ENCODE peak calls at places on chromosomes 7 and 10, in eight cellular contexts. One of them, this sample, is unnamed.

GRCh38 chr10:131024259-131025131 is 287.0 kb downstream of the TCERG1L start:
- DNase-seq in pancreas: no peak
- DNase-seq in prostate gland: no peak
- DNase-seq in Peyer's patch: no peak
- DNase-seq in IMR-90: no peak
- DNase-seq in mucosa of descending colon: no peak
- DNase-seq in suprapubic skin: peak; percentile 20
- DNase-seq in OCI-LY7: no peak
- DNase-seq in this sample: peak; percentile 39

GRCh38 chr7:42035205-42035604 is 201.8 kb downstream of the GLI3 start:
- DNase-seq in pancreas: no peak
- DNase-seq in prostate gland: no peak
- DNase-seq in Peyer's patch: no peak
- DNase-seq in IMR-90: peak; percentile 7
- DNase-seq in mucosa of descending colon: no peak
- DNase-seq in suprapubic skin: no peak
- DNase-seq in OCI-LY7: no peak
- DNase-seq in this sample: no peak

GRCh38 chr10:14757996-14758395 is 16.7 kb downstream of the FAM107B start:
- DNase-seq in pancreas: no peak
- DNase-seq in prostate gland: no peak
- DNase-seq in Peyer's patch: no peak
- DNase-seq in IMR-90: no peak
- DNase-seq in mucosa of descending colon: no peak
- DNase-seq in suprapubic skin: no peak
- DNase-seq in OCI-LY7: no peak
- DNase-seq in this sample: no peak

GRCh38 chr7:82167568-82168314 is 275.8 kb downstream of the CACNA2D1 start:
- DNase-seq in pancreas: no peak
- DNase-seq in prostate gland: no peak
- DNase-seq in Peyer's patch: no peak
- DNase-seq in IMR-90: no peak
- DNase-seq in mucosa of descending colon: no peak
- DNase-seq in suprapubic skin: no peak
- DNase-seq in OCI-LY7: no peak
- DNase-seq in this sample: no peak

GRCh38 chr7:157522954-157523353 is 186.2 kb downstream of the DNAJB6 start:
- DNase-seq in pancreas: no peak
- DNase-seq in prostate gland: no peak
- DNase-seq in Peyer's patch: no peak
- DNase-seq in IMR-90: no peak
- DNase-seq in mucosa of descending colon: peak; percentile 32
- DNase-seq in suprapubic skin: no peak
- DNase-seq in OCI-LY7: no peak
- DNase-seq in this sample: peak; percentile 47

GRCh38 chr10:35643151-35643975 is 1.3 kb upstream of the FZD8 start:
- DNase-seq in pancreas: peak; percentile 50
- DNase-seq in prostate gland: peak; percentile 44
- DNase-seq in Peyer's patch: peak; percentile 31
- DNase-seq in IMR-90: peak; percentile 66
- DNase-seq in mucosa of descending colon: peak; percentile 75
- DNase-seq in suprapubic skin: peak; percentile 74
- DNase-seq in OCI-LY7: no peak
- DNase-seq in this sample: peak; percentile 88

GRCh38 chr7:66837007-66837406 is 84.0 kb upstream of the TMEM248 start:
- DNase-seq in pancreas: no peak
- DNase-seq in prostate gland: no peak
- DNase-seq in Peyer's patch: no peak
- DNase-seq in IMR-90: peak; percentile 34
- DNase-seq in mucosa of descending colon: no peak
- DNase-seq in suprapubic skin: no peak
- DNase-seq in OCI-LY7: peak; percentile 53
- DNase-seq in this sample: peak; percentile 53

GRCh38 chr10:82150123-82150900 is 275.3 kb downstream of the NRG3 start:
- DNase-seq in pancreas: no peak
- DNase-seq in prostate gland: no peak
- DNase-seq in Peyer's patch: no peak
- DNase-seq in IMR-90: no peak
- DNase-seq in mucosa of descending colon: no peak
- DNase-seq in suprapubic skin: no peak
- DNase-seq in OCI-LY7: peak; percentile 74
- DNase-seq in this sample: peak; percentile 72

GRCh38 chr10:69367469-69367868 is 49.2 kb downstream of the TACR2 start:
- DNase-seq in pancreas: no peak
- DNase-seq in prostate gland: no peak
- DNase-seq in Peyer's patch: no peak
- DNase-seq in IMR-90: no peak
- DNase-seq in mucosa of descending colon: no peak
- DNase-seq in suprapubic skin: no peak
- DNase-seq in OCI-LY7: no peak
- DNase-seq in this sample: no peak

GRCh38 chr7:78326189-78326588 is 527.6 kb downstream of the PHTF2 start:
- DNase-seq in pancreas: no peak
- DNase-seq in prostate gland: no peak
- DNase-seq in Peyer's patch: no peak
- DNase-seq in IMR-90: peak; percentile 60
- DNase-seq in mucosa of descending colon: no peak
- DNase-seq in suprapubic skin: no peak
- DNase-seq in OCI-LY7: no peak
- DNase-seq in this sample: no peak

GRCh38 chr10:111475720-111476119 is 398.9 kb downstream of the ADRA2A start:
- DNase-seq in pancreas: no peak
- DNase-seq in prostate gland: no peak
- DNase-seq in Peyer's patch: no peak
- DNase-seq in IMR-90: no peak
- DNase-seq in mucosa of descending colon: no peak
- DNase-seq in suprapubic skin: no peak
- DNase-seq in OCI-LY7: no peak
- DNase-seq in this sample: no peak

GRCh38 chr7:135748770-135749169 is at the start of gene FAM180A:
- DNase-seq in pancreas: no peak
- DNase-seq in prostate gland: peak; percentile 40
- DNase-seq in Peyer's patch: no peak
- DNase-seq in IMR-90: peak; percentile 85
- DNase-seq in mucosa of descending colon: peak; percentile 59
- DNase-seq in suprapubic skin: peak; percentile 81
- DNase-seq in OCI-LY7: no peak
- DNase-seq in this sample: no peak

GRCh38 chr10:132363376-132363775 is 31.4 kb downstream of the LRRC27 start:
- DNase-seq in pancreas: no peak
- DNase-seq in prostate gland: no peak
- DNase-seq in Peyer's patch: no peak
- DNase-seq in IMR-90: no peak
- DNase-seq in mucosa of descending colon: peak; percentile 27
- DNase-seq in suprapubic skin: peak; percentile 45
- DNase-seq in OCI-LY7: no peak
- DNase-seq in this sample: peak; percentile 46

GRCh38 chr7:82234457-82235049 is 209.0 kb downstream of the CACNA2D1 start:
- DNase-seq in pancreas: no peak
- DNase-seq in prostate gland: peak; percentile 10
- DNase-seq in Peyer's patch: no peak
- DNase-seq in IMR-90: peak; percentile 59
- DNase-seq in mucosa of descending colon: no peak
- DNase-seq in suprapubic skin: no peak
- DNase-seq in OCI-LY7: peak; percentile 33
- DNase-seq in this sample: no peak

DNA sequence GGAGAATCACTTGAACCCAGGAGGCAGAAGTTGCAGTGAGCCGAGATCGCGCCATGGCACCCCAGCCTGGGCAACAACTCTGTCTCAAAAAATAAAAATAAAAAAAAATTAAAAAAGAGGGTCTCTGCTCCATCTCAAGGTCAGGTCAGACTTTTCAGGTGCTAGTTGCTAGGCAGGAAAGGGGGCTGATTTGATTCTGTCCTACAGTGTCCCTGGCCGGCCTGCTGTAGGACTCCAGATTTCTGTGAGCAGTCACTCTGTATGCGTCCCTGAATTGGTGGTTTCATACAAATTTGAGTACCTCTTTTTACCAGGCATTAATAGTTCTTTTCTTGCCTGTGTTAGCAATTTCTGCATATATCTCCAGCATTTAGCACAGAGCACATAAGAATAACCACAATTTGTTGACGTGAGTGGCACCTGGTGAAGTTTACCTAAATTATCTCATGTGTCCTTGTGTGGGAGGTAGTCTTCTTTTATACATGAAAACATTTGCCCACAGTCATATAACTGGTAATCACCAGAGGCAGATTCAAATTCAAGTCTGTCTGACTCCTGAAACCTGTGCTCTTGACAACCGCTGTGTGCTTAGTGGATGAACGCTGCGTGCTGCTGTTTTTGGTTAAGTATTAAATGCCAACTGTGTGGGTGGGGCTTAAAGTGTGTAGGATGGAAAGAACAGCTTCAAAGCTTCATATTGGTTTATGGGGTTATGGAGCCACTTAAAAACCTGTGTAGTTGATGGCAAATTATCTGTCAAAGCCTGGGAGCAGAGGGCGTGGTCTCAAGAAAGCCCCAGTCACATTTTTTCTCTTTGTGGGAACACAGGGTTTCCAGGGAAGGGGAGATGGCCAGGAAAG is 3.2 kb upstream of the ZNF775 start:
- DNase-seq in pancreas: no peak
- DNase-seq in prostate gland: no peak
- DNase-seq in Peyer's patch: no peak
- DNase-seq in IMR-90: no peak
- DNase-seq in mucosa of descending colon: peak; percentile 12
- DNase-seq in suprapubic skin: no peak
- DNase-seq in OCI-LY7: no peak
- DNase-seq in this sample: peak; percentile 20
- H3K4me1 ChIP-seq in pancreas: peaks cover 52% of the 10 kb centered on the region
- H3K4me1 ChIP-seq in prostate gland: peaks cover 18% of the 10 kb centered on the region
- H3K4me1 ChIP-seq in Peyer's patch: peaks cover 65% of the 10 kb centered on the region
- H3K4me1 ChIP-seq in IMR-90: peaks cover 14% of the 10 kb centered on the region
- H3K4me1 ChIP-seq in mucosa of descending colon: peaks cover 52% of the 10 kb centered on the region
- H3K4me1 ChIP-seq in suprapubic skin: peaks cover 67% of the 10 kb centered on the region
- H3K4me1 ChIP-seq in OCI-LY7: peaks cover 55% of the 10 kb centered on the region
- H3K4me1 ChIP-seq in this sample: peaks cover 42% of the 10 kb centered on the region

DNA sequence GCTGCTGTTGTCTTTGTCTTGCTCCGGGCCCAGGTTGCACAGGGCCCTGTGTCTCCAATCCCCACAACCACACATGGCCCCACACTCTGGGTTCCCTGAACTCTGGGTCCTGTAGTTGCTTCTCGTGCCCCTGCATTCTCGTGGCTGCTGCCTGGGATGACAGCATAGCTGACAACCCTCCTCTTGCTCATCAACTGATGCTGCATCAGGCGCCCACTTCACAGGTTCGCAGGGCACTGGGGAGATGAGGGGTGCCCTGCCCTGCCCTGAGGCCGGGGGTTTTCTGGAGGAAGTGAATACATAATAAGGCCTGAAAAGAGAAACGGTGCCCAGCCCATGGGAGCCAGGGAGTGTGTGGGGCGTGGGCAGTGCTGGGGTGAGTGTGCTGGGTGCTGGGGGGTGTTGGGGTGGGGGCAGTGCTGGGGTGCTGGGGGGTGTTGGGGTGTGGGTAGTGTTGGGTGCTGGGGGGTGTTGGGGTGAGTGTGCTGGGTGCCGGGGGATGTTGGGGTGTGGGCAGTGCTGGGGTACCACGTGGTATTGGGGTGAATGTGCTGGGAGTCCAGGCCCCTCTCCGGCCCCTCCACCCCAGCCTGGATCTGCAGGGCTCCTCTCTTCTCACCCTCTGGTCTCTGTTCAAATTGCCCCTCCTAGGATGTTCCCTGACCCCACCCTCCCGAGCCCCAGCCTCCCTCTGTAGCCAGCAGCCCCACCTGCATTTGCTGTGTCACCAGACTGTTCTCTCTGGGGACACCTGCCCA is 2.0 kb upstream of the MTG1 start:
- DNase-seq in pancreas: no peak
- DNase-seq in prostate gland: no peak
- DNase-seq in Peyer's patch: no peak
- DNase-seq in IMR-90: no peak
- DNase-seq in mucosa of descending colon: peak; percentile 53
- DNase-seq in suprapubic skin: peak; percentile 53
- DNase-seq in OCI-LY7: peak; percentile 39
- DNase-seq in this sample: peak; percentile 48
- H3K4me1 ChIP-seq in pancreas: peaks cover 6% of the 10 kb centered on the region
- H3K4me1 ChIP-seq in prostate gland: no peaks in the 10 kb centered on the region
- H3K4me1 ChIP-seq in Peyer's patch: peaks cover 7% of the 10 kb centered on the region
- H3K4me1 ChIP-seq in IMR-90: peaks cover 4% of the 10 kb centered on the region
- H3K4me1 ChIP-seq in mucosa of descending colon: peaks cover 4% of the 10 kb centered on the region
- H3K4me1 ChIP-seq in suprapubic skin: peaks cover 18% of the 10 kb centered on the region
- H3K4me1 ChIP-seq in OCI-LY7: peaks cover 66% of the 10 kb centered on the region
- H3K4me1 ChIP-seq in this sample: peaks cover 8% of the 10 kb centered on the region

GRCh38 chr10:79402951-79403350 is 42.5 kb downstream of the ZCCHC24 start:
- DNase-seq in pancreas: no peak
- DNase-seq in prostate gland: no peak
- DNase-seq in Peyer's patch: no peak
- DNase-seq in IMR-90: no peak
- DNase-seq in mucosa of descending colon: peak; percentile 20
- DNase-seq in suprapubic skin: no peak
- DNase-seq in OCI-LY7: no peak
- DNase-seq in this sample: no peak

GRCh38 chr10:79404231-79404609 is 41.2 kb downstream of the ZCCHC24 start:
- DNase-seq in pancreas: no peak
- DNase-seq in prostate gland: no peak
- DNase-seq in Peyer's patch: no peak
- DNase-seq in IMR-90: peak; percentile 76
- DNase-seq in mucosa of descending colon: peak; percentile 51
- DNase-seq in suprapubic skin: peak; percentile 88
- DNase-seq in OCI-LY7: no peak
- DNase-seq in this sample: peak; percentile 66

GRCh38 chr10:79403441-79404230 is 41.8 kb downstream of the ZCCHC24 start:
- DNase-seq in pancreas: no peak
- DNase-seq in prostate gland: no peak
- DNase-seq in Peyer's patch: no peak
- DNase-seq in IMR-90: no peak
- DNase-seq in mucosa of descending colon: peak; percentile 52
- DNase-seq in suprapubic skin: peak; percentile 70
- DNase-seq in OCI-LY7: no peak
- DNase-seq in this sample: peak; percentile 65

GRCh38 chr10:79401015-79401921 is 44.2 kb downstream of the ZCCHC24 start:
- DNase-seq in pancreas: no peak
- DNase-seq in prostate gland: no peak
- DNase-seq in Peyer's patch: no peak
- DNase-seq in IMR-90: peak; percentile 49
- DNase-seq in mucosa of descending colon: peak; percentile 68
- DNase-seq in suprapubic skin: peak; percentile 89
- DNase-seq in OCI-LY7: no peak
- DNase-seq in this sample: no peak

DNA sequence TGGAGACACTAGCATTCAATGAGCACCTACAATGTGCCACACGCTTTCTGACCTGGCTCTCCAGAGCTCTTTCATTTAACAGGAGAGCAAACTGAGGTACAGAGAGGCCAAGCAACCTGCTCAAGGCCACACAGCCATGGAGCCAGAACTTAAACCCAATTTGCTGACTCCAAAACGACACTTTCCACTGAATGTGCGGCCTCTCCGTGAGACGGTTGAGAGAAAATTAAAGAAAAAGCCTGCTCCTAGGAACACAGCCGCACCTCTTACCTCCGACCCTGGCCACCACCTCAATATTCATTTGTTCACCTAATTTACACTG is 42.8 kb downstream of the ZCCHC24 start:
- DNase-seq in pancreas: no peak
- DNase-seq in prostate gland: no peak
- DNase-seq in Peyer's patch: no peak
- DNase-seq in IMR-90: no peak
- DNase-seq in mucosa of descending colon: no peak
- DNase-seq in suprapubic skin: no peak
- DNase-seq in OCI-LY7: no peak
- DNase-seq in this sample: no peak
- H3K4me1 ChIP-seq in pancreas: peaks cover 5% of the 10 kb centered on the region
- H3K4me1 ChIP-seq in prostate gland: peaks cover 58% of the 10 kb centered on the region
- H3K4me1 ChIP-seq in Peyer's patch: peaks cover 96% of the 10 kb centered on the region
- H3K4me1 ChIP-seq in IMR-90: peaks cover 74% of the 10 kb centered on the region
- H3K4me1 ChIP-seq in mucosa of descending colon: peaks cover 16% of the 10 kb centered on the region
- H3K4me1 ChIP-seq in suprapubic skin: peaks cover 100% of the 10 kb centered on the region
- H3K4me1 ChIP-seq in OCI-LY7: no peaks in the 10 kb centered on the region
- H3K4me1 ChIP-seq in this sample: peaks cover 88% of the 10 kb centered on the region

GRCh38 chr7:1508277-1508758 is 4.1 kb upstream of the INTS1 start:
- DNase-seq in pancreas: peak; percentile 75
- DNase-seq in prostate gland: no peak
- DNase-seq in Peyer's patch: no peak
- DNase-seq in IMR-90: no peak
- DNase-seq in mucosa of descending colon: peak; percentile 40
- DNase-seq in suprapubic skin: no peak
- DNase-seq in OCI-LY7: peak; percentile 77
- DNase-seq in this sample: no peak
- H3K4me1 ChIP-seq in pancreas: peaks cover 10% of the 10 kb centered on the region
- H3K4me1 ChIP-seq in prostate gland: peaks cover 1% of the 10 kb centered on the region
- H3K4me1 ChIP-seq in Peyer's patch: peaks cover 18% of the 10 kb centered on the region
- H3K4me1 ChIP-seq in IMR-90: peaks cover 5% of the 10 kb centered on the region
- H3K4me1 ChIP-seq in mucosa of descending colon: peaks cover 2% of the 10 kb centered on the region
- H3K4me1 ChIP-seq in suprapubic skin: peaks cover 30% of the 10 kb centered on the region
- H3K4me1 ChIP-seq in OCI-LY7: peaks cover 80% of the 10 kb centered on the region
- H3K4me1 ChIP-seq in this sample: peaks cover 6% of the 10 kb centered on the region